ENCODE peak calls at places on chromosomes 4 and X, in four cellular contexts. B, S, A and L are unnamed samples.

GRCh38 chr4:25103423-25103822 is 56.8 kb downstream of the SEPSECS start:
- DNase-seq in B (no peak), S (no peak), A (no peak), L (no peak)

GRCh38 chr4:181281451-181281850 is 961.8 kb upstream of the TENM3 start:
- DNase-seq in B (no peak), S (no peak), A (no peak), L (no peak)

GRCh38 chr4:182593864-182594263 is 323.3 kb downstream of the DCTD start:
- DNase-seq in B (no peak), S (no peak), A (no peak), L (no peak)

GRCh38 chr4:9867746-9868425 is 86.5 kb downstream of the DRD5 start:
- DNase-seq in B (no peak), S (peak; percentile 42), A (no peak), L (peak; percentile 12)

GRCh38 chr4:174865418-174865985 is 36.5 kb upstream of the GLRA3 start:
- DNase-seq in B (no peak), S (no peak), A (no peak), L (no peak)

GRCh38 chr4:152176627-152177214 is 359.2 kb downstream of the FBXW7 start:
- DNase-seq in B (no peak), S (no peak), A (no peak), L (no peak)

GRCh38 chrX:23737413-23737812 is 5.7 kb downstream of the ACOT9 start:
- DNase-seq in B (no peak), S (no peak), A (no peak), L (no peak)

GRCh38 chrX:33725556-33726232 is 406.4 kb downstream of the FAM47A start:
- DNase-seq in B (no peak), S (peak; percentile 53), A (no peak), L (no peak)

GRCh38 chr4:86271057-86271456 is 88.8 kb downstream of the MAPK10 start:
- DNase-seq in B (no peak), S (no peak), A (no peak), L (no peak)

GRCh38 chr4:16908377-16909021 is 10.1 kb upstream of the LDB2 start:
- DNase-seq in B (no peak), S (no peak), A (no peak), L (no peak)

GRCh38 chrX:139113682-139114081 is 402.2 kb upstream of the FGF13 start:
- DNase-seq in B (no peak), S (no peak), A (no peak), L (no peak)

GRCh38 chr4:95095352-95095974 is 337.7 kb downstream of the BMPR1B start:
- DNase-seq in B (no peak), S (peak; percentile 2), A (no peak), L (peak; percentile 16)

GRCh38 chr4:185817403-185817818 is 5.4 kb upstream of the SORBS2 start:
- DNase-seq in B (no peak), S (peak; percentile 8), A (peak; percentile 56), L (no peak)

GRCh38 chr4:171378323-171378722 is 434.9 kb upstream of the GALNTL6 start:
- DNase-seq in B (no peak), S (no peak), A (no peak), L (no peak)

GRCh38 chrX:126164689-126165400 is 1.2 kb downstream of the DCAF12L2 start:
- DNase-seq in B (no peak), S (no peak), A (no peak), L (no peak)

GRCh38 chr4:8115203-8115520 is 43.5 kb downstream of the ABLIM2 start:
- DNase-seq in B (no peak), S (no peak), A (no peak), L (no peak)

GRCh38 chrX:151816914-151817313 is 82.4 kb downstream of the CNGA2 start:
- DNase-seq in B (no peak), S (no peak), A (no peak), L (no peak)

GRCh38 chr4:7924163-7924562 is 15.5 kb downstream of the AFAP1 start:
- DNase-seq in B (no peak), S (peak; percentile 48), A (no peak), L (no peak)

GRCh38 chrX:69179380-69179911 is 14.2 kb upstream of the PJA1 start:
- DNase-seq in B (no peak), S (peak; percentile 85), A (no peak), L (peak; percentile 87)